ENCODE peak calls at places on chromosomes 2 and 18, in six cellular contexts. One of them, this sample, is unnamed.

GRCh38 chr2:69817739-69818494 is 11.5 kb upstream of the GMCL1 start:
- DNase-seq in NCI-H1105 treated with DMSO at 0.1 percent for 48 hours: no peak
- DNase-seq in GM19239: no peak
- DNase-seq in A172: no peak
- DNase-seq in KG1: no peak
- DNase-seq in immature natural killer cell: no peak
- DNase-seq in this sample: no peak

GRCh38 chr2:57621984-57622383 is 424.6 kb upstream of the VRK2 start:
- DNase-seq in NCI-H1105 treated with DMSO at 0.1 percent for 48 hours: no peak
- DNase-seq in GM19239: no peak
- DNase-seq in A172: no peak
- DNase-seq in KG1: no peak
- DNase-seq in immature natural killer cell: no peak
- DNase-seq in this sample: no peak

GRCh38 chr2:64259301-64259700 is 115.1 kb upstream of the PELI1 start:
- DNase-seq in NCI-H1105 treated with DMSO at 0.1 percent for 48 hours: peak
- DNase-seq in GM19239: no peak
- DNase-seq in A172: no peak
- DNase-seq in KG1: no peak
- DNase-seq in immature natural killer cell: no peak
- DNase-seq in this sample: no peak

GRCh38 chr2:216716109-216716508 is 20.8 kb upstream of the IGFBP5 start:
- DNase-seq in NCI-H1105 treated with DMSO at 0.1 percent for 48 hours: no peak
- DNase-seq in GM19239: no peak
- DNase-seq in A172: no peak
- DNase-seq in KG1: no peak
- DNase-seq in immature natural killer cell: no peak
- DNase-seq in this sample: no peak

GRCh38 chr2:174878537-174879147 is 114.4 kb upstream of the CHRNA1 start:
- DNase-seq in NCI-H1105 treated with DMSO at 0.1 percent for 48 hours: peak
- DNase-seq in GM19239: no peak
- DNase-seq in A172: peak
- DNase-seq in KG1: no peak
- DNase-seq in immature natural killer cell: no peak
- DNase-seq in this sample: no peak

GRCh38 chr2:156765043-156765442 is 328.9 kb downstream of the GPD2 start:
- DNase-seq in NCI-H1105 treated with DMSO at 0.1 percent for 48 hours: no peak
- DNase-seq in GM19239: no peak
- DNase-seq in A172: no peak
- DNase-seq in KG1: peak
- DNase-seq in immature natural killer cell: no peak
- DNase-seq in this sample: no peak

GRCh38 chr2:102736174-102736606 is 25.6 kb upstream of the TMEM182 start:
- DNase-seq in NCI-H1105 treated with DMSO at 0.1 percent for 48 hours: peak
- DNase-seq in GM19239: peak
- DNase-seq in A172: peak
- DNase-seq in KG1: no peak
- DNase-seq in immature natural killer cell: no peak
- DNase-seq in this sample: no peak

GRCh38 chr2:234414591-234414990 is 82.3 kb downstream of the ARL4C start:
- DNase-seq in NCI-H1105 treated with DMSO at 0.1 percent for 48 hours: no peak
- DNase-seq in GM19239: no peak
- DNase-seq in A172: peak
- DNase-seq in KG1: no peak
- DNase-seq in immature natural killer cell: no peak
- DNase-seq in this sample: no peak

GRCh38 chr2:132715554-132715953 is 45.5 kb upstream of the LYPD1 start:
- DNase-seq in NCI-H1105 treated with DMSO at 0.1 percent for 48 hours: peak
- DNase-seq in GM19239: peak
- DNase-seq in A172: no peak
- DNase-seq in KG1: no peak
- DNase-seq in immature natural killer cell: no peak
- DNase-seq in this sample: no peak

GRCh38 chr2:105344704-105345345 is 7.5 kb downstream of the C2orf49 start:
- DNase-seq in NCI-H1105 treated with DMSO at 0.1 percent for 48 hours: no peak
- DNase-seq in GM19239: no peak
- DNase-seq in A172: peak
- DNase-seq in KG1: peak
- DNase-seq in immature natural killer cell: no peak
- DNase-seq in this sample: no peak

GRCh38 chr2:204491528-204491927 is 53.7 kb upstream of the PARD3B start:
- DNase-seq in NCI-H1105 treated with DMSO at 0.1 percent for 48 hours: peak
- DNase-seq in GM19239: no peak
- DNase-seq in A172: peak
- DNase-seq in KG1: no peak
- DNase-seq in immature natural killer cell: no peak
- DNase-seq in this sample: no peak

GRCh38 chr2:217099561-217099960 is 239.7 kb upstream of the TNP1 start:
- DNase-seq in NCI-H1105 treated with DMSO at 0.1 percent for 48 hours: no peak
- DNase-seq in GM19239: no peak
- DNase-seq in A172: no peak
- DNase-seq in KG1: no peak
- DNase-seq in immature natural killer cell: no peak
- DNase-seq in this sample: no peak

GRCh38 chr2:10518470-10519060 is 70.4 kb upstream of the ODC1 start:
- DNase-seq in NCI-H1105 treated with DMSO at 0.1 percent for 48 hours: no peak
- DNase-seq in GM19239: no peak
- DNase-seq in A172: no peak
- DNase-seq in KG1: no peak
- DNase-seq in immature natural killer cell: no peak
- DNase-seq in this sample: no peak

GRCh38 chr2:68043719-68044498 is 18.9 kb downstream of the C1D start:
- DNase-seq in NCI-H1105 treated with DMSO at 0.1 percent for 48 hours: no peak
- DNase-seq in GM19239: no peak
- DNase-seq in A172: peak
- DNase-seq in KG1: no peak
- DNase-seq in immature natural killer cell: no peak
- DNase-seq in this sample: no peak

GRCh38 chr2:189412330-189412953 is 28.8 kb upstream of the WDR75 start:
- DNase-seq in NCI-H1105 treated with DMSO at 0.1 percent for 48 hours: peak
- DNase-seq in GM19239: peak
- DNase-seq in A172: peak
- DNase-seq in KG1: no peak
- DNase-seq in immature natural killer cell: peak
- DNase-seq in this sample: peak

GRCh38 chr2:147511491-147511948 is 333.3 kb upstream of the ACVR2A start:
- DNase-seq in NCI-H1105 treated with DMSO at 0.1 percent for 48 hours: no peak
- DNase-seq in GM19239: no peak
- DNase-seq in A172: no peak
- DNase-seq in KG1: no peak
- DNase-seq in immature natural killer cell: no peak
- DNase-seq in this sample: no peak

GRCh38 chr2:66582975-66583842 is 148.3 kb downstream of the MEIS1 start:
- DNase-seq in NCI-H1105 treated with DMSO at 0.1 percent for 48 hours: no peak
- DNase-seq in GM19239: no peak
- DNase-seq in A172: peak
- DNase-seq in KG1: no peak
- DNase-seq in immature natural killer cell: no peak
- DNase-seq in this sample: no peak

GRCh38 chr2:30264236-30264635 is 32.9 kb downstream of the LBH start:
- DNase-seq in NCI-H1105 treated with DMSO at 0.1 percent for 48 hours: no peak
- DNase-seq in GM19239: no peak
- DNase-seq in A172: no peak
- DNase-seq in KG1: no peak
- DNase-seq in immature natural killer cell: no peak
- DNase-seq in this sample: no peak

GRCh38 chr2:241638940-241639339 is 1.4 kb downstream of the ATG4B start:
- DNase-seq in NCI-H1105 treated with DMSO at 0.1 percent for 48 hours: no peak
- DNase-seq in GM19239: no peak
- DNase-seq in A172: no peak
- DNase-seq in KG1: no peak
- DNase-seq in immature natural killer cell: no peak
- DNase-seq in this sample: no peak

GRCh38 chr18:13560306-13560705 is 166.1 kb downstream of the FAM210A start:
- DNase-seq in NCI-H1105 treated with DMSO at 0.1 percent for 48 hours: no peak
- DNase-seq in GM19239: no peak
- DNase-seq in A172: no peak
- DNase-seq in KG1: no peak
- DNase-seq in immature natural killer cell: no peak
- DNase-seq in this sample: no peak

GRCh38 chr2:128580988-128581848 is 262.6 kb upstream of the HS6ST1 start:
- DNase-seq in NCI-H1105 treated with DMSO at 0.1 percent for 48 hours: no peak
- DNase-seq in GM19239: no peak
- DNase-seq in A172: no peak
- DNase-seq in KG1: no peak
- DNase-seq in immature natural killer cell: no peak
- DNase-seq in this sample: no peak

GRCh38 chr2:181354626-181355025 is 102.6 kb upstream of the ITGA4 start:
- DNase-seq in NCI-H1105 treated with DMSO at 0.1 percent for 48 hours: no peak
- DNase-seq in GM19239: no peak
- DNase-seq in A172: peak
- DNase-seq in KG1: no peak
- DNase-seq in immature natural killer cell: no peak
- DNase-seq in this sample: no peak

GRCh38 chr2:3712841-3713503 is 9.6 kb downstream of the DCDC2C start:
- DNase-seq in NCI-H1105 treated with DMSO at 0.1 percent for 48 hours: peak
- DNase-seq in GM19239: no peak
- DNase-seq in A172: peak
- DNase-seq in KG1: no peak
- DNase-seq in immature natural killer cell: no peak
- DNase-seq in this sample: no peak

GRCh38 chr2:120955427-120955826 is 219.8 kb downstream of the GLI2 start:
- DNase-seq in NCI-H1105 treated with DMSO at 0.1 percent for 48 hours: no peak
- DNase-seq in GM19239: no peak
- DNase-seq in A172: no peak
- DNase-seq in KG1: no peak
- DNase-seq in immature natural killer cell: no peak
- DNase-seq in this sample: no peak

GRCh38 chr2:237669628-237670351 is 42.4 kb downstream of the LRRFIP1 start:
- DNase-seq in NCI-H1105 treated with DMSO at 0.1 percent for 48 hours: peak
- DNase-seq in GM19239: peak
- DNase-seq in A172: peak
- DNase-seq in KG1: no peak
- DNase-seq in immature natural killer cell: no peak
- DNase-seq in this sample: no peak

GRCh38 chr2:77954931-77955330 is 432.8 kb upstream of the LRRTM4 start:
- DNase-seq in NCI-H1105 treated with DMSO at 0.1 percent for 48 hours: no peak
- DNase-seq in GM19239: no peak
- DNase-seq in A172: no peak
- DNase-seq in KG1: no peak
- DNase-seq in immature natural killer cell: no peak
- DNase-seq in this sample: no peak

GRCh38 chr18:3585656-3586509 is 135.9 kb downstream of the TGIF1 start:
- DNase-seq in NCI-H1105 treated with DMSO at 0.1 percent for 48 hours: peak
- DNase-seq in GM19239: no peak
- DNase-seq in A172: peak
- DNase-seq in KG1: peak
- DNase-seq in immature natural killer cell: peak
- DNase-seq in this sample: peak

GRCh38 chr2:40458271-40458794 is 6.4 kb upstream of the SLC8A1 start:
- DNase-seq in NCI-H1105 treated with DMSO at 0.1 percent for 48 hours: peak
- DNase-seq in GM19239: no peak
- DNase-seq in A172: peak
- DNase-seq in KG1: no peak
- DNase-seq in immature natural killer cell: no peak
- DNase-seq in this sample: no peak

GRCh38 chr2:222448806-222449205 is 24.5 kb downstream of the SGPP2 start:
- DNase-seq in NCI-H1105 treated with DMSO at 0.1 percent for 48 hours: no peak
- DNase-seq in GM19239: no peak
- DNase-seq in A172: peak
- DNase-seq in KG1: no peak
- DNase-seq in immature natural killer cell: no peak
- DNase-seq in this sample: no peak

GRCh38 chr2:102238039-102238756 is 51.4 kb downstream of the IL1RL2 start:
- DNase-seq in NCI-H1105 treated with DMSO at 0.1 percent for 48 hours: no peak
- DNase-seq in GM19239: no peak
- DNase-seq in A172: peak
- DNase-seq in KG1: no peak
- DNase-seq in immature natural killer cell: no peak
- DNase-seq in this sample: peak

GRCh38 chr2:214765180-214765579 is 44.3 kb downstream of the BARD1 start:
- DNase-seq in NCI-H1105 treated with DMSO at 0.1 percent for 48 hours: no peak
- DNase-seq in GM19239: no peak
- DNase-seq in A172: no peak
- DNase-seq in KG1: no peak
- DNase-seq in immature natural killer cell: no peak
- DNase-seq in this sample: no peak

GRCh38 chr2:29347774-29348465 is 232.7 kb downstream of the CLIP4 start:
- DNase-seq in NCI-H1105 treated with DMSO at 0.1 percent for 48 hours: no peak
- DNase-seq in GM19239: no peak
- DNase-seq in A172: no peak
- DNase-seq in KG1: no peak
- DNase-seq in immature natural killer cell: no peak
- DNase-seq in this sample: no peak

GRCh38 chr2:10267551-10268465 is 34.9 kb upstream of the HPCAL1 start:
- DNase-seq in NCI-H1105 treated with DMSO at 0.1 percent for 48 hours: no peak
- DNase-seq in GM19239: no peak
- DNase-seq in A172: no peak
- DNase-seq in KG1: no peak
- DNase-seq in immature natural killer cell: no peak
- DNase-seq in this sample: no peak

GRCh38 chr2:132621131-132621875 is 48.7 kb downstream of the LYPD1 start:
- DNase-seq in NCI-H1105 treated with DMSO at 0.1 percent for 48 hours: peak
- DNase-seq in GM19239: no peak
- DNase-seq in A172: peak
- DNase-seq in KG1: no peak
- DNase-seq in immature natural killer cell: no peak
- DNase-seq in this sample: no peak

GRCh38 chr18:73331212-73331772 is 463.5 kb upstream of the NETO1 start:
- DNase-seq in NCI-H1105 treated with DMSO at 0.1 percent for 48 hours: no peak
- DNase-seq in GM19239: no peak
- DNase-seq in A172: no peak
- DNase-seq in KG1: no peak
- DNase-seq in immature natural killer cell: no peak
- DNase-seq in this sample: no peak

GRCh38 chr2:42129487-42129852 is 39.7 kb upstream of the EML4 start:
- DNase-seq in NCI-H1105 treated with DMSO at 0.1 percent for 48 hours: no peak
- DNase-seq in GM19239: no peak
- DNase-seq in A172: no peak
- DNase-seq in KG1: no peak
- DNase-seq in immature natural killer cell: no peak
- DNase-seq in this sample: no peak

This sample was measured in activated CD4-positive, alpha-beta memory T cell treated with anti-CD3 and anti-CD28 coated beads for 36 hours.